ENCODE peak calls at places on chromosomes 6 and 20, in five cellular contexts. L, C, Y, F and B are unnamed samples.

GRCh38 chr20:34415079-34415478 is 52.0 kb downstream of the ITCH start:
- DNase-seq in L (peak), C (no peak), Y (peak), F (no peak), B (no peak)

GRCh38 chr20:7585126-7585679 is 355.1 kb downstream of the HAO1 start:
- DNase-seq in L (peak), C (no peak), Y (no peak), F (no peak), B (no peak)

GRCh38 chr6:42726485-42727083 is 4.2 kb upstream of the PRPH2 start:
- DNase-seq in L (peak), C (peak), Y (peak), F (peak), B (peak)

GRCh38 chr6:119430820-119431219 is 81.3 kb upstream of the MAN1A1 start:
- DNase-seq in L (no peak), C (no peak), Y (no peak), F (no peak), B (no peak)

GRCh38 chr6:35309611-35310264 is 12.1 kb downstream of the DEF6 start:
- DNase-seq in L (no peak), C (no peak), Y (no peak), F (no peak), B (no peak)

GRCh38 chr20:51636123-51636522 is 93.6 kb upstream of the NFATC2 start:
- DNase-seq in L (no peak), C (no peak), Y (no peak), F (no peak), B (no peak)

GRCh38 chr6:155270566-155271091 is 6.8 kb downstream of the CLDN20 start:
- DNase-seq in L (no peak), C (no peak), Y (no peak), F (no peak), B (no peak)

GRCh38 chr6:156876302-156876701 is 99.1 kb downstream of the ARID1B start:
- DNase-seq in L (peak), C (no peak), Y (no peak), F (no peak), B (no peak)

GRCh38 chr6:74249658-74250057 is 553.7 kb downstream of the CD109 start:
- DNase-seq in L (no peak), C (no peak), Y (peak), F (no peak), B (no peak)

GRCh38 chr6:28747631-28748157 is 176.1 kb downstream of the TRIM27 start:
- DNase-seq in L (peak), C (no peak), Y (no peak), F (no peak), B (no peak)

GRCh38 chr20:34532320-34532719 is 16.1 kb downstream of the DYNLRB1 start:
- DNase-seq in L (no peak), C (no peak), Y (no peak), F (no peak), B (no peak)

GRCh38 chr6:157194643-157195042 is 128.7 kb downstream of the TMEM242 start:
- DNase-seq in L (no peak), C (no peak), Y (no peak), F (no peak), B (no peak)

GRCh38 chr20:62796699-62797491 is 622 bp downstream of the MRGBP start:
- DNase-seq in L (no peak), C (no peak), Y (no peak), F (no peak), B (no peak)

GRCh38 chr6:138347840-138348239 is 29.9 kb upstream of the SMIM28 start:
- DNase-seq in L (no peak), C (no peak), Y (no peak), F (no peak), B (no peak)

GRCh38 chr6:44268095-44268628 is 2.1 kb upstream of the TMEM151B start:
- DNase-seq in L (peak), C (peak), Y (peak), F (peak), B (no peak)

GRCh38 chr6:155486795-155487294 is 31.2 kb upstream of the NOX3 start:
- DNase-seq in L (no peak), C (no peak), Y (no peak), F (no peak), B (no peak)

GRCh38 chr20:19757487-19757972 is 528 bp upstream of the RIN2 start:
- DNase-seq in L (peak), C (peak), Y (peak), F (peak), B (no peak)

GRCh38 chr20:16337707-16338106 is 235.5 kb downstream of the KIF16B start:
- DNase-seq in L (no peak), C (no peak), Y (no peak), F (no peak), B (no peak)

DNA sequence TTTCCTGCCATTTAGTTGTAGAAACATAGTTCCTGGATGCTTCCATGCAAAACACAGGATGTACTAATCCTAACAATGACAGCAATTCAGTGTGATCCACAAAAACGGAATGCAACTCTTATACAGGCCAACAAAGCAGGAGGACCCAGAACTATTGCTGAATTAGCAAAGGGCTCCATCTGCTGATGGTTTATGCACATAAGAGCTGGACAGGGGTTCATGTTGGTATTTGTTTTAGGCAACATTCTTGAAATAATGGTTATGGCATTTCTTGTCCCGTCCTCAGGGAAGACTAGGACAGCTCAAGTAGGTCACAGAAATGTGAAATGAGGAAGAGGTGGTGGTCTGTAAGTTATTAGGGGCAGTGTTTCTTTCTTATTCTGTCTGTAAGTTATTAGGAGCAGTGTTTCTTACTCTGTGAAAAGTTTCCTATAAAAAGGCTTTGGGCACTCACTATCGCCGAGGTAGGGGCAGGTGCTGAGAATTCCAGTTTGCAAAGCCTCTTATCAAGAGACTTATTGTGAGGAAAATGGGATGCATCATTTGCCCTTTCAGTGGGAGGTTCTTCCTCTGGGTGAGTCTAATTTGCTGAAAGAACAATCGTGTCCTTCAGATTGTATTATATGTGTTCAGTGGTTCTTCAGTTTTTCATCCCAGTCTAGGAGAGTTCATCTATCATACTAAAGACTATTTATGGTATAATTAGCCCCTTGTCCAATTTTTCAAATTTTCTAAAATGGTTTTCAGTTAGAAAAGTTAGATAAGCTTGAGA is 171.1 kb downstream of the MCHR2 start:
- DNase-seq in L (peak), C (no peak), Y (peak), F (no peak), B (no peak)
- TF ChIP-seq CTCF in L (peak), C (no peak), Y (peak), F (no peak), B (peak)

GRCh38 chr20:22182148-22182547 is 402.2 kb downstream of the FOXA2 start:
- DNase-seq in L (no peak), C (no peak), Y (no peak), F (no peak), B (no peak)

GRCh38 chr20:22180244-22180643 is 404.1 kb downstream of the FOXA2 start:
- DNase-seq in L (no peak), C (no peak), Y (no peak), F (no peak), B (no peak)
- TF ChIP-seq CTCF in L (no peak), C (no peak), Y (peak), F (no peak), B (no peak)

GRCh38 chr20:47534405-47534804 is 32.7 kb downstream of the NCOA3 start:
- DNase-seq in L (no peak), C (no peak), Y (no peak), F (no peak), B (no peak)

GRCh38 chr20:47533518-47534062 is 31.9 kb downstream of the NCOA3 start:
- DNase-seq in L (no peak), C (no peak), Y (no peak), F (no peak), B (no peak)

GRCh38 chr20:47532002-47532401 is 30.3 kb downstream of the NCOA3 start:
- DNase-seq in L (no peak), C (no peak), Y (no peak), F (no peak), B (no peak)

GRCh38 chr20:47535994-47536393 is 34.3 kb downstream of the NCOA3 start:
- DNase-seq in L (no peak), C (no peak), Y (no peak), F (no peak), B (no peak)

GRCh38 chr20:47535088-47535487 is 33.4 kb downstream of the NCOA3 start:
- DNase-seq in L (no peak), C (no peak), Y (no peak), F (no peak), B (no peak)
- TF ChIP-seq CTCF in L (no peak), C (no peak), Y (no peak), F (no peak), B (no peak)

DNA sequence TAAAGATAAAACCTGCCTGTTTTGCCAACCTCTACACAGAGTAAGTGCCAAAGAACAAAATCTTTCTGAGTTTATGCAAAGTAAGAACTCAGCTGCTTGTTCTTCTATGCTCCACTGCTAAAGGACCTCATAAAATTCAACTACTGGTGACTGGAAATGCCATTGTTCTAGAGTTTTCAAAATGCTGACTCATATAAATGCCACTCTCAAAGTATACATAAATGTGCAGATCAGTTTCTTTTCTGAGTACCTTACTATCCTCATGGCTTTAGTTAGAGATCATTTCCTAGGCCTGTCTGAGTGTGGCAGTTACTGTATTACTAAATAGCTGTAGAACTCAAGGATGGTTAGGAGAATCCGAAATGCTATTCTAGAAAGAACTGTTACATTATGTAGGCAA is 45.6 kb downstream of the LYRM4 start:
- DNase-seq in L (no peak), C (no peak), Y (no peak), F (no peak), B (no peak)
- TF ChIP-seq CTCF in L (no peak), C (no peak), Y (no peak), F (no peak), B (no peak)

GRCh38 chr6:52536424-52536916 is 40.4 kb downstream of the TRAM2 start:
- DNase-seq in L (no peak), C (no peak), Y (peak), F (no peak), B (no peak)
- TF ChIP-seq CTCF in L (no peak), C (no peak), Y (peak), F (no peak), B (no peak)

GRCh38 chr6:110822248-110822647 is 7.0 kb upstream of the CDK19 start:
- DNase-seq in L (no peak), C (no peak), Y (no peak), F (no peak), B (no peak)
- TF ChIP-seq CTCF in L (no peak), C (no peak), Y (no peak), F (no peak), B (no peak)

GRCh38 chr6:106688177-106688951 is 59.0 kb downstream of the QRSL1 start:
- DNase-seq in L (peak), C (no peak), Y (peak), F (no peak), B (no peak)
- TF ChIP-seq CTCF in L (no peak), C (no peak), Y (no peak), F (no peak), B (no peak)